ENCODE peak calls at places on chromosomes 13 and 19, in five cellular contexts. A, B, Z, I and Q are unnamed samples.

GRCh38 chr13:40390290-40391008 is 276.0 kb downstream of the FOXO1 start:
- DNase-seq in A (no peak), B (no peak), Z (no peak), I (no peak), Q (no peak)

GRCh38 chr19:47464619-47465018 is 7.1 kb downstream of the SLC8A2 start:
- DNase-seq in A (no peak), B (no peak), Z (no peak), I (no peak), Q (no peak)

GRCh38 chr13:95335667-95336066 is 34.4 kb upstream of the ABCC4 start:
- DNase-seq in A (no peak), B (no peak), Z (no peak), I (no peak), Q (no peak)

GRCh38 chr13:30431269-30431950 is 9.1 kb downstream of the UBE2L5 start:
- DNase-seq in A (no peak), B (no peak), Z (no peak), I (no peak), Q (peak)

GRCh38 chr19:2949939-2950285 is 5.1 kb upstream of the ZNF77 start:
- DNase-seq in A (no peak), B (no peak), Z (no peak), I (no peak), Q (no peak)

GRCh38 chr19:38737297-38737865 is 6.9 kb downstream of the CAPN12 start:
- DNase-seq in A (no peak), B (no peak), Z (peak), I (no peak), Q (no peak)

GRCh38 chr13:71540098-71540497 is 326.9 kb downstream of the DACH1 start:
- DNase-seq in A (no peak), B (no peak), Z (no peak), I (no peak), Q (no peak)

GRCh38 chr13:77009011-77009410 is 17.1 kb downstream of the CLN5 start:
- DNase-seq in A (no peak), B (no peak), Z (no peak), I (no peak), Q (no peak)

GRCh38 chr19:49488046-49488862 is 846 bp downstream of the RPL13A start:
- DNase-seq in A (no peak), B (no peak), Z (no peak), I (no peak), Q (no peak)

GRCh38 chr19:15471639-15472101 is 7.3 kb upstream of the RASAL3 start:
- DNase-seq in A (no peak), B (no peak), Z (no peak), I (peak), Q (no peak)

GRCh38 chr19:19083413-19084178 is 19.8 kb downstream of the SLC25A42 start:
- DNase-seq in A (no peak), B (no peak), Z (no peak), I (no peak), Q (no peak)

GRCh38 chr19:51546650-51547396 is 15.4 kb upstream of the SIGLEC6 start:
- DNase-seq in A (peak), B (no peak), Z (no peak), I (no peak), Q (peak)

GRCh38 chr13:71590654-71591148 is 276.3 kb downstream of the DACH1 start:
- DNase-seq in A (no peak), B (no peak), Z (no peak), I (no peak), Q (no peak)

GRCh38 chr13:51551446-51551845 is 32.8 kb upstream of the WDFY2 start:
- DNase-seq in A (no peak), B (no peak), Z (no peak), I (no peak), Q (no peak)

GRCh38 chr13:46665630-46666482 is 112.9 kb downstream of the LRCH1 start:
- DNase-seq in A (no peak), B (no peak), Z (no peak), I (no peak), Q (no peak)

GRCh38 chr13:90315061-90315460 is 1032.4 kb upstream of the MIR17HG start:
- DNase-seq in A (no peak), B (peak), Z (no peak), I (no peak), Q (no peak)

GRCh38 chr19:34173145-34173956 is 1.0 kb downstream of the LSM14A start:
- DNase-seq in A (no peak), B (peak), Z (peak), I (peak), Q (peak)

GRCh38 chr19:743168-743687 is 7.7 kb upstream of the MISP start:
- DNase-seq in A (no peak), B (no peak), Z (peak), I (no peak), Q (no peak)

GRCh38 chr19:6705931-6706632 is 14.4 kb downstream of the C3 start:
- DNase-seq in A (no peak), B (no peak), Z (no peak), I (no peak), Q (no peak)

GRCh38 chr13:80214521-80214941 is 126.4 kb downstream of the SPRY2 start:
- DNase-seq in A (no peak), B (no peak), Z (no peak), I (no peak), Q (no peak)

GRCh38 chr13:110349239-110349638 is 42.2 kb downstream of the COL4A2 start:
- DNase-seq in A (no peak), B (no peak), Z (no peak), I (no peak), Q (no peak)

GRCh38 chr13:99151516-99151915 is 49.1 kb upstream of the UBAC2 start:
- DNase-seq in A (no peak), B (no peak), Z (no peak), I (no peak), Q (peak)

GRCh38 chr13:36074659-36075058 is 56.5 kb downstream of the DCLK1 start:
- DNase-seq in A (no peak), B (peak), Z (no peak), I (no peak), Q (no peak)

GRCh38 chr19:50909240-50910070 is 1.7 kb downstream of the KLK4 start:
- DNase-seq in A (no peak), B (peak), Z (peak), I (peak), Q (no peak)

GRCh38 chr19:17766543-17767131 is 15.4 kb downstream of the FCHO1 start:
- DNase-seq in A (no peak), B (peak), Z (peak), I (peak), Q (peak)

GRCh38 chr13:51534075-51534817 is 50.0 kb upstream of the WDFY2 start:
- DNase-seq in A (no peak), B (no peak), Z (peak), I (no peak), Q (no peak)

GRCh38 chr19:3115916-3116602 is 19.8 kb upstream of the GNA15 start:
- DNase-seq in A (no peak), B (no peak), Z (no peak), I (peak), Q (peak)

GRCh38 chr19:13881231-13881691 is 4.3 kb downstream of the NANOS3 start:
- DNase-seq in A (no peak), B (peak), Z (peak), I (peak), Q (no peak)

GRCh38 chr13:38398810-38399493 is 49.3 kb downstream of the UFM1 start:
- DNase-seq in A (peak), B (no peak), Z (no peak), I (no peak), Q (peak)

GRCh38 chr13:97411894-97412460 is 22.0 kb upstream of the RAP2A start:
- DNase-seq in A (no peak), B (no peak), Z (no peak), I (no peak), Q (no peak)

GRCh38 chr19:45578861-45579260 is 5.7 kb downstream of the OPA3 start:
- DNase-seq in A (no peak), B (no peak), Z (no peak), I (no peak), Q (no peak)

GRCh38 chr19:45574526-45574925 is 10.1 kb downstream of the OPA3 start:
- DNase-seq in A (no peak), B (no peak), Z (no peak), I (no peak), Q (no peak)

GRCh38 chr19:45575216-45575615 is 9.4 kb downstream of the OPA3 start:
- DNase-seq in A (no peak), B (no peak), Z (no peak), I (no peak), Q (no peak)

GRCh38 chr19:45577111-45577905 is 7.3 kb downstream of the OPA3 start:
- DNase-seq in A (peak), B (no peak), Z (peak), I (no peak), Q (peak)

DNA sequence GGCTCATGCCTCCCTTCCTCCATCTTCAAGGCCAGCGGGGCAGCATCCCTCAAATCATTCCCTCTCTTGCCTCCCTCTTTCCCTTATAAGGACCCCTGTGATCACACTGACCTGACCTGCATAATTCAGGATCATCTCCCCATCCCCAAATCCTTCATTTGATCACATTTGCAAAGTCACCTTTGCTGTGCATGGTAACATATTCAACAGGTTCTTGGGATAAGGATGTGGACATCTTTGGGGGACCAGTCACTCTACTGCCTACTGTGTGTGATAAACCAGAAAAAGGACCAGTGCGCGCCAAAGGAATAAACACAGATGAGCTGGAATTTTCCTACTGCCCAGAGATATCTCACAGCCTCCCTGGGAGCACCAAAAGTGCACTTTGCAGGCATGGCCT is 7.9 kb downstream of the OPA3 start:
- DNase-seq in A (no peak), B (no peak), Z (no peak), I (no peak), Q (no peak)
- TF ChIP-seq CTCF in A (no peak), B (no peak), Z (no peak), I (no peak), Q (no peak)

DNA sequence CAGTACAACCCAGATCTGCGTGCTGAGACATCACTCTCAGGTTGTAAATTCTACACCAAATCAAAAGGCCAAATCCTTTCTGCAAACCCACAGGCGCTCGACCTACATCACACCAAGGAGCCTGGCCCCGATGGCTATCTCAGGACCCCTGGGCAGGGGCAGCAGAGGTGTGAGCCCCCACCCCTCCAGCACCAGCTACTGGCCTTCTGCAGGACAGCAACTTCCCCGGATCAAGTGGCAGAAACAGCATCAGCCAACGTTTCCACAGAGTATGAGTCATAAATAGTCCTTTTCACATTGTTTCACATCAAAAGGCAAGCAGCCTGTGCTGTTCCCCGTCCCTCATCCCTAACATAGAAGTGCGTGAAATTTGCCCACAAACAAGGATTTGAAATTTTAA is 276.1 kb downstream of the ZNF536 start:
- DNase-seq in A (no peak), B (no peak), Z (no peak), I (no peak), Q (no peak)
- TF ChIP-seq CTCF in A (no peak), B (no peak), Z (no peak), I (peak), Q (no peak)

GRCh38 chr13:26197298-26197697 is 24.8 kb downstream of the RNF6 start:
- DNase-seq in A (no peak), B (no peak), Z (no peak), I (no peak), Q (no peak)

GRCh38 chr13:26202365-26202972 is 19.6 kb downstream of the RNF6 start:
- DNase-seq in A (peak), B (no peak), Z (no peak), I (no peak), Q (peak)

GRCh38 chr13:26200811-26201210 is 21.3 kb downstream of the RNF6 start:
- DNase-seq in A (no peak), B (no peak), Z (no peak), I (no peak), Q (no peak)

DNA sequence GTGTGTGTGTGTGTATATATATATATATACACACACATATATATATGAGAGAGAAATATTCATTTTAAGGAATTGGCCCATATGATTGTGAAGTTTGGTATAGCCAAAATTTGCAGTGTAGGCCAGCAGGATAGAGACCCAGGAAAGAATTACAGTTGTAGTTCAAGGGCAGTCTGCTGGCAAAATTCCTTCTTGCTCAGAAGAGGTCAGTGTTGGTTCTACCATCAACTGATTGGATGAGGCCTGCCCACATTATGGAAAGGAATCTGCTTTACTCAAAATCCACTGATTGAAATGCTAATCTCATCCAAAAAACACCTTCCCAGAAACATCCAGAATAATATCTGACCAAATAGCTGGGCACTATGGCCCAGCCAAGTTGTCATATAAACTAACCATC is 24.0 kb downstream of the RNF6 start:
- DNase-seq in A (no peak), B (no peak), Z (no peak), I (no peak), Q (no peak)
- TF ChIP-seq CTCF in A (no peak), B (no peak), Z (no peak), I (no peak), Q (no peak)

DNA sequence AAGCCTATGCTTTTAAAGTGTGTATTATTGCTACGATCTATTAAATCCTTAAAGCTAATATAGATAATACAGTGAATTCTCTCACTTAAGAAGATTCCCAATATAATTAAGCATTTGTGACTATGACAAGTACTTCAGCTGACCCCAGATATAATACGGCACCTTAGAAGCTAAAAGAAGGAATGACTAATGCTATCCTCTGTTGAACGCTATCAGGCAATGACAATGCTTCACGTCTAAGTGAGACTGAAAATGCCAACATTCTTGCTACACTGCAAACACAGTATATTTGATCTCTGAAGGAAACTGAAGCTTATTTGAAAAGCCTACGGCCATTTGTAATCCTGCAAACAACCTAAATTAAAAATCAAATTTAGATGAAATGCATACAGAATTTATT is 19.7 kb downstream of the VWA8 start:
- DNase-seq in A (no peak), B (no peak), Z (no peak), I (no peak), Q (no peak)
- TF ChIP-seq CTCF in A (no peak), B (no peak), Z (no peak), I (no peak), Q (no peak)

GRCh38 chr13:68234278-68234677 is 1004.1 kb upstream of the PCDH9 start:
- DNase-seq in A (no peak), B (no peak), Z (no peak), I (no peak), Q (no peak)
- TF ChIP-seq CTCF in A (no peak), B (no peak), Z (no peak), I (peak), Q (no peak)

GRCh38 chr19:9500796-9501195 is 2.4 kb upstream of the ZNF560 start:
- DNase-seq in A (no peak), B (no peak), Z (no peak), I (no peak), Q (no peak)

GRCh38 chr19:9494096-9494495 is 4.3 kb downstream of the ZNF560 start:
- DNase-seq in A (no peak), B (no peak), Z (no peak), I (no peak), Q (no peak)

DNA sequence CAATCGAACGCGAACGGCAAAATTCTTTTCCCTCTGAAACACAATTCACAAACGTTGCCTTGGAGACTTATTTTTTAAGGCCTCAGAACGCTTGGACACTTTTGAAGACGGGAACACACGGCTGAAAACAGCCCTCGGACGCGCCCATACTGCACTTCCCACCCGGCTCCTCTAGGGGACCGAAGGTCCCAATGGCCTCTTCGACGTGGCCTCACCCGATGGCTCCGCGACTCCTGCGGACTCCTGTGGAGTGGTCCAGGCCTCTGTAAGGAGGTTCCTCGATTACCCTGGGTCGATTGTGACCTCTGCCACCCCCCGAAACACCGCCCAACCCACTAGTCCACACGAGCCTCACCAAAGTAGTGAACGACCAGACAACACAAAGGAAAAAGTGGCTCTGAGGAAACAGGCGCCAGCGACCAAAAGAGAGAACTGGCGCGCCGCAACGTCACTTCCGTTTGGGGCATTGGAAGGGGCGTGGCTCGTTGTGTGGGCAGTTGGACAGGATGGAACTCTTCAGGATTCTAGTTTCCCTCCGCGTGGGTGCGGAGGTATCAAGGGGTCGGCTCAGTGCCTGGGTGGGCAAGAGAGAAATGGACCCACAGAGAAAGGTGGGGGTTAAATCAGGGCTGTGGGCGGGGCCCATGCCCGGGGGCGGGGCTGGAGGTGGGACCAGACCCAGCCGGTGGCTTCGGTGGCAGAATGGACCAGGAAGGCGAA is at the start of gene ZNF560:
- DNase-seq in A (no peak), B (no peak), Z (no peak), I (peak), Q (no peak)
- TF ChIP-seq CTCF in A (peak), B (no peak), Z (no peak), I (peak), Q (peak)

GRCh38 chr13:27619711-27620376 is 485 bp downstream of the LNX2 start:
- DNase-seq in A (no peak), B (peak), Z (peak), I (no peak), Q (peak)
- TF ChIP-seq CTCF in A (peak), B (peak), Z (peak), I (peak), Q (peak)

DNA sequence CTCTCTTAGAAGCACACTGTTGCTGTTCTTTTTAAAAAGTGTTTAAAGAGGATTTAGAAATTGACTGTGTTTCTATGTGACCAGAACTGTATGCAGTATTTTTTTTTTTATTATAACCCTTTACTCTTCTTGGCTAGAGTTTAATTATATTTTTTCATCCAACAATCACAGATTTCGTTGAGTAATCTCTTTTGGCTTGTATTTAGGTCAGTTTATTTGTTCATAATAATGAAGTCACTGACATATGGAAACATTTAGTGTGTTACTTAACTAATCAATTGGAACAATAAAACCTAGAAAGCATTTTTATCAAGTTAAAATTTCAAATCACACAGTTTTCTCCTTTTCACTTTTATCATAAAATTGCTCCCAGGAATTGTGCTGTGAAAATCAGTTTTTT is 19.8 kb downstream of the CSNK1A1L start:
- DNase-seq in A (no peak), B (no peak), Z (no peak), I (no peak), Q (no peak)
- TF ChIP-seq CTCF in A (no peak), B (no peak), Z (no peak), I (no peak), Q (no peak)

DNA sequence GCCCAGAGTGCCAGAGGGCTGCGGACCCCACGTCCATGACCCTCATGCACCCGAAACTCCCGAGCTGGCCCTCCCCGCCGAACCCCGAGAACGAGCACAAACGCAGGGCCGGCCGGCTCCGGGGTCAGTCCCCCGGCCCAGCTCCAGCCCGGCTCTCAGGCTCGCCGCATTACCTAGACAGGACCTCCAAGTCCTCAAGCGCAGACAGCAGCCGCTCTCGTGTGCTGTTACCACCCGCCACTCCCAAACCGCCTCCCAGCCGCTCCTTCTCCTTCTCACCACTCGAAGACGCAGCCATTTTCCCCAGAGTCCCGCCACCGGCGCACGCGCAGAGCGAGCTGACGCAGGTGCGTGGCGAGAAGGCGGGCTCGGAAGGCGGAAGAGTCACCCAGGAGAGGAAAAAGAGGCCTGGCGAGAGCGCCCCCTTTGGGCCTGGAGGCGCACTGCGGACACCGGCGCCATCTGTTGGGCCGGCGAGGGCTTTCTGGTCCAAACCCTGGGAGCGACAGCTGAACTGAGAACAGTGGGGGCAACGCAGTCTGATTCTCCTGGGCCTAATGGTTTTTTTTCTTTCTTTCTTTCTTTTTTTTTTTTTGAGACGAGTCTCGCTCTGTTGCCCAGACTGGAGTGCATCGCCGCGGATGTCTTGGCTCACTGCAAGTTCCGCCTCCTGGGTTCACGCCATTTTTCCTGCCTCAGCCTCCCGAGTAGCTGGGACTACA is at the start of gene MED4:
- DNase-seq in A (peak), B (peak), Z (peak), I (peak), Q (peak)
- TF ChIP-seq CTCF in A (peak), B (peak), Z (peak), I (peak), Q (peak)

GRCh38 chr19:45346449-45346848 is 5.9 kb downstream of the KLC3 start:
- DNase-seq in A (no peak), B (no peak), Z (no peak), I (peak), Q (no peak)
- TF ChIP-seq CTCF in A (no peak), B (no peak), Z (no peak), I (peak), Q (no peak)